ENCODE peak calls at places on chromosomes 2 and 18, in four cellular contexts. I is GM12878, B is K562, G is HepG2. F is an unnamed sample.

GRCh38 chr2:37570773-37571570 is 100.5 kb downstream of the CDC42EP3 start:
- DNase-seq in G (no peak), I (peak; percentile 98), B (no peak), F (no peak)

GRCh38 chr2:2102870-2103269 is 228.2 kb downstream of the MYT1L start:
- DNase-seq in G (no peak), B (no peak), I (no peak), F (no peak)

GRCh38 chr2:117514391-117514790 is 300.1 kb upstream of the DDX18 start:
- DNase-seq in B (no peak), G (no peak), I (no peak), F (no peak)

GRCh38 chr2:127650041-127650784 is 4.3 kb downstream of the GPR17 start:
- DNase-seq in G (peak; percentile 36), I (no peak), B (no peak), F (no peak)

GRCh38 chr18:27400001-27400400 is 214.9 kb upstream of the CHST9 start:
- DNase-seq in G (no peak), I (no peak), B (no peak), F (peak; percentile 77)

GRCh38 chr18:46859855-46860254 is 57.5 kb downstream of the PIAS2 start:
- DNase-seq in G (no peak), B (no peak), I (peak; percentile 45), F (no peak)

GRCh38 chr2:61193670-61194561 is 31.9 kb downstream of the C2orf74 start:
- DNase-seq in B (no peak), I (no peak), G (no peak), F (no peak)

GRCh38 chr2:172431428-172431827 is 4.0 kb downstream of the ITGA6 start:
- DNase-seq in B (no peak), G (no peak), I (no peak), F (no peak)

GRCh38 chr2:134160793-134161504 is 92.9 kb upstream of the MGAT5 start:
- DNase-seq in I (no peak), G (no peak), B (peak; percentile 57), F (no peak)

GRCh38 chr2:157229572-157229971 is 27.9 kb upstream of the GALNT5 start:
- DNase-seq in I (no peak), G (no peak), B (no peak), F (no peak)

GRCh38 chr2:49005261-49005660 is 149.1 kb downstream of the FSHR start:
- DNase-seq in B (no peak), G (no peak), I (no peak), F (no peak)

GRCh38 chr2:241519669-241520068 is 11.3 kb upstream of the STK25 start:
- DNase-seq in I (no peak), G (no peak), B (no peak), F (no peak)

GRCh38 chr18:54812885-54813284 is 15.4 kb upstream of the RAB27B start:
- DNase-seq in G (no peak), B (no peak), I (no peak), F (no peak)

GRCh38 chr2:226798422-226799210 is 1.0 kb downstream of the IRS1 start:
- DNase-seq in B (no peak), G (no peak), I (no peak), F (peak; percentile 63)

GRCh38 chr18:67509711-67510110 is 6.8 kb downstream of the DSEL start:
- DNase-seq in I (no peak), G (no peak), B (no peak), F (no peak)

GRCh38 chr18:23053756-23054457 is 81.4 kb upstream of the CABLES1 start:
- DNase-seq in G (peak; percentile 50), I (no peak), B (peak; percentile 35), F (peak; percentile 66)

GRCh38 chr2:129732630-129733026 is 246.8 kb upstream of the RAB6C start:
- DNase-seq in B (no peak), I (no peak), G (no peak), F (no peak)

GRCh38 chr18:48562075-48562474 is 23.2 kb downstream of the CTIF start:
- DNase-seq in G (no peak), I (no peak), B (no peak), F (no peak)

GRCh38 chr2:106147665-106148064 is 46.4 kb downstream of the UXS1 start:
- DNase-seq in B (no peak), I (peak; percentile 5), G (no peak), F (no peak)

GRCh38 chr2:12953596-12953995 is 236.9 kb downstream of the TRIB2 start:
- DNase-seq in B (no peak), I (no peak), G (no peak), F (no peak)

GRCh38 chr2:156156580-156156979 is 175.9 kb downstream of the NR4A2 start:
- DNase-seq in G (peak; percentile 50), I (no peak), B (no peak), F (no peak)

GRCh38 chr2:215793747-215794595 is 219.4 kb downstream of the MREG start:
- DNase-seq in I (peak; percentile 56), B (peak; percentile 73), G (peak; percentile 100), F (no peak)

GRCh38 chr2:208502288-208502687 is 95.7 kb downstream of the PTH2R start:
- DNase-seq in I (no peak), G (no peak), B (no peak), F (no peak)

GRCh38 chr2:3466966-3467365 is 52.4 kb downstream of the ADI1 start:
- DNase-seq in G (no peak), I (no peak), B (no peak), F (no peak)

GRCh38 chr2:140851258-140851657 is 1279.6 kb downstream of the LRP1B start:
- DNase-seq in G (no peak), I (no peak), B (no peak), F (no peak)

DNA sequence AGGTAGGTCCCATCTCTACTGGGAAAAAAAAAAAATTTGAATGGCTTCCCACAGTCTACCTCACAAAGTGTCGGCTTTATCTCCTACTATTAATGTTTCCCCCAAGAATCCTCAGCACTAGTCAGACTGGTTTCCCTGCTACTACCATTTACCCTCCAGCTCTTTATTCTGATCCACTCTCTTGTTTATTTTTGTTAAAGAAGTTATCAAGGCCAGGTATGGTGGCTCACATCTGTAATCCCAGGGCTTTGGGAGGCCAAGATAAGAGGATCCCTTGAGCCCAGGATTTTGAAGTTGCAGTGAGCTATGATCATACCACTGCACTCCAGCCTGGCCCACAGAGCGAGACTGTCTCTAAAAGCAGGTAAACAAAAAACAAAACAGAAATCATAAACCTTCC is 1275.3 kb downstream of the LRP1B start:
- DNase-seq in G (no peak), I (no peak), B (no peak), F (no peak)
- TF ChIP-seq SP1 in G (no peak), I (no peak), B (no peak), F (no peak)

GRCh38 chr2:8416836-8417832 is 264.7 kb upstream of the ID2 start:
- DNase-seq in G (peak; percentile 21), B (no peak), I (no peak), F (no peak)

GRCh38 chr2:8426577-8426976 is 255.3 kb upstream of the ID2 start:
- DNase-seq in I (no peak), B (no peak), G (no peak), F (no peak)

GRCh38 chr2:8418721-8419120 is 263.1 kb upstream of the ID2 start:
- DNase-seq in G (no peak), B (no peak), I (no peak), F (no peak)

GRCh38 chr2:8424997-8425900 is 256.6 kb upstream of the ID2 start:
- DNase-seq in B (no peak), G (no peak), I (peak; percentile 69), F (no peak)

DNA sequence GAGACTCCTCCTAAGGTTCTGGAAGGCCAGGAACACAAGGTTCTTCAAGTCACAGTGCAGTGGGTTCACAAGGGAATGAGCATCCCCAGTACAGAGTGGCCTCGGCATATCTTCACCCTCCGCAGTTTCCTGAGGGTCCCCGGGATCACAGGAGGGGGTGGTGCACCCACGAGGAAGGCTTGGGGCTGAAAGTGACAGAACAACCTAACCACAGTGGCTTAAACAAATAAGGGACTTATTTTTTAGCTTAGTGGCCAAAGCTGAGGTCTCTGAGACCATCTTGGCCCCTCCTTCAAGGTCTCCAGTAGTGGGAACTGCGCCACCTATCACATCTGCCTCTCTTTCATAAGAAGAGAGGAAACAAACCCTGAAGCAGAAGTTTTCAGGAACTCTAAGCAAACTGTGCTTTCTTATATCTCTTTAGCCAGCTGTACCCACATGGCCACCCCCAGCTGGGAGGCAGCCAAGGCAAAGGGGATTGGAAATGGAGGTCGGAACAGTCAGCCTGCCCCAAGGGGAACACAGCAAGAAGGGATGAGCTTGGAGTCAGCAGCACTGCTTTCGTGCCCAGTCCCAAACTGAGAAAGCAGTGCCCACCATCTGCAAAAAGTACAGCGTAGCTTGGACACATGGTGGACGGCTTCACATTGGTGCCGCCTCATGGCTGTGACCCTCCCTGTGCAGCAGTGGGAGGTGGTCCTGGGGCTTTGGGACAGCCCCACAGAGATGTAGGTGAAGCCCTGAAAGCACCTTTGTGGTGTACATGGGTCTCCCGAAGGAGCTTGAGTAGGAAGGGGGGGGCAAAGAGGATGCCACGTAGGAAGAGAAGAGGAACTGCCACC is 260.0 kb upstream of the ID2 start:
- DNase-seq in I (peak; percentile 71), G (no peak), B (no peak), F (no peak)
- TF ChIP-seq ESRRA in I (no peak), G (no peak), B (no peak), F (no peak)

GRCh38 chr18:77461062-77461693 is 211.5 kb downstream of the GALR1 start:
- DNase-seq in G (no peak), B (no peak), I (no peak), F (no peak)
- TF ChIP-seq SP1 in G (no peak), B (no peak), I (no peak), F (no peak)

GRCh38 chr2:239979243-239980023 is 45.7 kb downstream of the NDUFA10 start:
- DNase-seq in I (no peak), B (no peak), G (no peak), F (peak; percentile 69)
- TF ChIP-seq ESRRA in I (no peak), B (no peak), G (no peak), F (no peak)

GRCh38 chr2:70116936-70117554 is 29.8 kb downstream of the PCBP1 start:
- DNase-seq in G (no peak), B (peak; percentile 5), I (no peak), F (no peak)
- TF ChIP-seq SP1 in G (no peak), B (no peak), I (no peak), F (no peak)

GRCh38 chr2:240168041-240168440 is 27.6 kb upstream of the OTOS start:
- DNase-seq in B (no peak), G (no peak), I (no peak), F (no peak)
- TF ChIP-seq ESRRA in B (no peak), G (no peak), I (no peak), F (no peak)

F was measured in WTC11.